ENCODE peak calls at places on chromosomes 5 and 9, in ten cellular contexts. M, O, S, B, I, R, W, Q, T and A are unnamed samples.
A peak's percentile ranks its signal among the peaks of the same experiment; 100 is the strongest.

GRCh38 chr5:177362871-177363507 is 5.3 kb downstream of the RGS14 start:
- DNase-seq in T (peak; percentile 73), O (no peak), W (no peak), M (no peak), Q (peak; percentile 80), I (peak; percentile 88), R (peak; percentile 55), S (peak; percentile 47), B (peak; percentile 79), A (no peak)

GRCh38 chr5:131109540-131110255 is 55.4 kb downstream of the HINT1 start:
- DNase-seq in S (peak; percentile 52), B (no peak), I (no peak), W (no peak), O (peak; percentile 33), Q (peak; percentile 11), T (peak; percentile 28), M (peak; percentile 14), R (peak; percentile 35), A (no peak)

GRCh38 chr5:52743970-52744369 is 43.7 kb upstream of the ITGA1 start:
- DNase-seq in S (peak; percentile 26), B (no peak), W (no peak), O (peak; percentile 66), Q (no peak), R (no peak), T (no peak), I (no peak), M (peak; percentile 73), A (no peak)

GRCh38 chr9:129702563-129702962 is 37.1 kb downstream of the PRRX2 start:
- DNase-seq in T (peak; percentile 31), I (peak; percentile 86), W (no peak), M (peak; percentile 63), S (no peak), B (peak; percentile 74), Q (peak; percentile 55), R (no peak), O (peak; percentile 88), A (peak; percentile 68)

GRCh38 chr9:89701221-89701798 is 96.5 kb downstream of the GADD45G start:
- DNase-seq in R (no peak), B (no peak), Q (no peak), O (no peak), M (no peak), I (no peak), S (peak; percentile 36), W (no peak), T (no peak), A (no peak)

GRCh38 chr5:125560476-125561225 is 814.2 kb upstream of the ZNF608 start:
- DNase-seq in S (no peak), O (peak; percentile 27), W (no peak), B (no peak), M (peak; percentile 86), Q (no peak), I (no peak), T (no peak), R (no peak), A (no peak)

GRCh38 chr9:125992557-125992956 is 245.4 kb downstream of the PBX3 start:
- DNase-seq in R (no peak), S (no peak), T (no peak), Q (no peak), B (peak; percentile 7), O (no peak), W (no peak), M (no peak), I (peak; percentile 31), A (no peak)

GRCh38 chr9:97632406-97632991 is 669 bp downstream of the TSTD2 start:
- DNase-seq in W (no peak), B (peak; percentile 77), S (no peak), O (peak; percentile 84), I (peak; percentile 84), Q (peak; percentile 53), T (no peak), M (peak; percentile 80), R (peak; percentile 79), A (no peak)

GRCh38 chr5:93579561-93580386 is 1.2 kb downstream of the NR2F1-AS1 start:
- DNase-seq in T (no peak), S (no peak), R (no peak), Q (peak; percentile 35), B (peak; percentile 57), M (no peak), O (peak; percentile 48), I (peak; percentile 79), W (no peak), A (no peak)

GRCh38 chr5:93580387-93581100 is 475 bp downstream of the NR2F1-AS1 start:
- DNase-seq in M (no peak), S (no peak), I (peak; percentile 77), T (no peak), R (no peak), O (peak; percentile 63), B (peak; percentile 51), Q (peak; percentile 13), W (no peak), A (no peak)

GRCh38 chr5:93577807-93578178 is 3.2 kb downstream of the NR2F1-AS1 start:
- DNase-seq in T (no peak), B (no peak), S (no peak), Q (no peak), W (no peak), R (no peak), I (no peak), M (no peak), O (no peak), A (no peak)

GRCh38 chr5:93578179-93578812 is 2.7 kb downstream of the NR2F1-AS1 start:
- DNase-seq in S (no peak), W (no peak), R (no peak), M (peak; percentile 65), B (no peak), I (no peak), Q (no peak), O (peak; percentile 74), T (no peak), A (no peak)

DNA sequence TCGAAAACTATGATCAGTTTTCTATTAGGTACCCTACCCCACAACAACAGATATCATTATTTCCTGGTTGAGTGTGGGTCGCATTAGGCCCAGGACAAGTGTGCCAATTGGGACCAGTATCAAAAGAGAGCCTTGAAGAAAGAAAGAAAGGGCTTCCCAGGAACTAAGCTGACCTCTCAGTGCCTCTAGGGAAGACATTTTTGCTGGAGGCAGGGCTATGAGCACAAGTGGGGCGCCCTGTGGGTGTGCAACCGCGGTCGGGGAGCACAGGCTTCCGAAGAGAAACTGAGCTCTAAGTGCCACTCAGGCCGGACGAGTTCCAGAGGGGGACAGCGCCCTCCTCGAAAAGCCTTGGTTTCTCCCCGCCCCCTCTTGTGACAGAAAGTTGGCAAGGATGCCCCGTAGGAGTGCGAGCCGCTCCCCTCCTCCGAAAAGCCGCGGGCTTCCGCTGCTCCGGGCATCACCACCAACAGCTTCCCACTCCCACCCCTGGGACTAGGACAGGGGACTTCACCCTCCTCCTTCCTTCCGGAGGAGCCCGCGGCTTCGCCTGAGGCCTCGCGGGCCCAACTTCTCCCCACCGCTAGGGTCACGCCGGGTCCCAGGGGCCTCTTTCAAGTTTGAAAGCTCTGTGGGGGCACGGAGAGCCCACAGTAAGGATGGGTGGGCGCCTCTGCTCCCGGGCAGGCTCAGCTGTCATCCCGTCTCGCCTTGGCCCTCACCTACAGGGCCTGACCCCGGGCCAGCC is 2.0 kb downstream of the NR2F1-AS1 start:
- DNase-seq in B (peak; percentile 62), T (no peak), O (peak; percentile 72), Q (peak; percentile 12), M (peak; percentile 64), I (peak; percentile 77), W (no peak), S (no peak), R (no peak), A (no peak)
- H3K27me3 ChIP-seq in B (peaks cover 81% of the 10 kb centered on the region), T (no peaks in the 10 kb centered on the region), O (no peaks in the 10 kb centered on the region), Q (no peaks in the 10 kb centered on the region), M (no peaks in the 10 kb centered on the region), I (no peaks in the 10 kb centered on the region), W (no peaks in the 10 kb centered on the region), S (peaks cover 62% of the 10 kb centered on the region), R (no peaks in the 10 kb centered on the region), A (no peaks in the 10 kb centered on the region)

GRCh38 chr9:36637491-36638270 is 65.0 kb downstream of the MELK start:
- DNase-seq in M (no peak), Q (no peak), S (no peak), T (no peak), B (no peak), O (no peak), R (no peak), W (no peak), I (no peak), A (no peak)
- H3K36me3 ChIP-seq in M (peaks cover 22% of the 10 kb centered on the region), Q (no peaks in the 10 kb centered on the region), S (no peaks in the 10 kb centered on the region), T (no peaks in the 10 kb centered on the region), B (no peaks in the 10 kb centered on the region), O (peaks cover 2% of the 10 kb centered on the region), R (peaks cover 96% of the 10 kb centered on the region), W (no peaks in the 10 kb centered on the region), I (no peaks in the 10 kb centered on the region), A (no peaks in the 10 kb centered on the region)

GRCh38 chr5:150186796-150187356 is 3.0 kb upstream of the SLC6A7 start:
- DNase-seq in O (no peak), T (no peak), M (no peak), S (no peak), R (no peak), W (no peak), I (no peak), B (no peak), Q (no peak), A (no peak)

GRCh38 chr5:150189728-150190502 is at the start of gene SLC6A7:
- DNase-seq in R (no peak), Q (no peak), I (no peak), S (no peak), T (no peak), W (no peak), B (no peak), O (no peak), M (no peak), A (no peak)

GRCh38 chr5:150186137-150186536 is 3.7 kb upstream of the SLC6A7 start:
- DNase-seq in O (no peak), B (no peak), T (no peak), R (no peak), Q (no peak), M (no peak), W (no peak), I (no peak), S (no peak), A (no peak)

GRCh38 chr5:150190503-150190973 is 676 bp downstream of the SLC6A7 start:
- DNase-seq in T (no peak), B (no peak), R (no peak), I (no peak), M (no peak), O (no peak), Q (no peak), S (no peak), W (no peak), A (no peak)

DNA sequence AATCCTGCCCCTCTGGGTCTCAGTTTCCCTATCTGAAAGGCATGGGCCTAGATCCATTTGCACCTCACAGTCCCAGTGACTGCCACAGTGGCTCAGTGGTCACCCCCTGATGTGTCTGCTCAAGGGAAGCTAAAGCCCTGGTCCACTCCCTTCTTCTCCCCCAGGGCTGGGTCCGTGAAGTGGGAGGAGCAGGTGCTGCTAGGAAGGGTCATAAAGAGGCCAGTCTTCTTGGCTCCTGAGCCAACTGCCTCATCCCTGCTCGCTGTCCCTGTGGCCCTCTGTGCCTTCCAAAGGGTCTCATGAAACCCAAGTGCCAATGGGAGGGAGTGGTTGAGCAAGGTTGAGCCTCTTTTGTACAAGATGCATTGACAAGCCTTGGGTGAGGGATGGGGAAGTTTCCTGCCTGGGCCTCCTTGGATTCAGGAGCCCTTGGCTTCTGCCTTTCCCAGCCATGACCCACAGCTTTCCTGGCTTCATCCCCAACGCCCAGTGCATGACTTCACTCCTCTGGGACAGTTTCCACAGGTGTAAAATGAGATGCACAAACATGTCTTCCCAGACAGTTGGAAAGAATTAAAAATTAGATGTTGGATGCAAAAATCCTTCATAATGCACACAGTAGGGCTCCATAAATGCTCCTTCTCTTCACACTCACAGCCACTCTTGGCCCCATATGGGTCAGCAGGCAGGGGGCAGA is 1.6 kb upstream of the SLC6A7 start:
- DNase-seq in W (no peak), Q (no peak), R (no peak), B (no peak), S (no peak), M (no peak), I (no peak), T (no peak), O (no peak), A (no peak)
- H3K27me3 ChIP-seq in W (no peaks in the 10 kb centered on the region), Q (peaks cover 25% of the 10 kb centered on the region), R (peaks cover 19% of the 10 kb centered on the region), B (peaks cover 37% of the 10 kb centered on the region), S (peaks cover 3% of the 10 kb centered on the region), M (peaks cover 59% of the 10 kb centered on the region), I (no peaks in the 10 kb centered on the region), T (no peaks in the 10 kb centered on the region), O (peaks cover 93% of the 10 kb centered on the region), A (peaks cover 24% of the 10 kb centered on the region)

DNA sequence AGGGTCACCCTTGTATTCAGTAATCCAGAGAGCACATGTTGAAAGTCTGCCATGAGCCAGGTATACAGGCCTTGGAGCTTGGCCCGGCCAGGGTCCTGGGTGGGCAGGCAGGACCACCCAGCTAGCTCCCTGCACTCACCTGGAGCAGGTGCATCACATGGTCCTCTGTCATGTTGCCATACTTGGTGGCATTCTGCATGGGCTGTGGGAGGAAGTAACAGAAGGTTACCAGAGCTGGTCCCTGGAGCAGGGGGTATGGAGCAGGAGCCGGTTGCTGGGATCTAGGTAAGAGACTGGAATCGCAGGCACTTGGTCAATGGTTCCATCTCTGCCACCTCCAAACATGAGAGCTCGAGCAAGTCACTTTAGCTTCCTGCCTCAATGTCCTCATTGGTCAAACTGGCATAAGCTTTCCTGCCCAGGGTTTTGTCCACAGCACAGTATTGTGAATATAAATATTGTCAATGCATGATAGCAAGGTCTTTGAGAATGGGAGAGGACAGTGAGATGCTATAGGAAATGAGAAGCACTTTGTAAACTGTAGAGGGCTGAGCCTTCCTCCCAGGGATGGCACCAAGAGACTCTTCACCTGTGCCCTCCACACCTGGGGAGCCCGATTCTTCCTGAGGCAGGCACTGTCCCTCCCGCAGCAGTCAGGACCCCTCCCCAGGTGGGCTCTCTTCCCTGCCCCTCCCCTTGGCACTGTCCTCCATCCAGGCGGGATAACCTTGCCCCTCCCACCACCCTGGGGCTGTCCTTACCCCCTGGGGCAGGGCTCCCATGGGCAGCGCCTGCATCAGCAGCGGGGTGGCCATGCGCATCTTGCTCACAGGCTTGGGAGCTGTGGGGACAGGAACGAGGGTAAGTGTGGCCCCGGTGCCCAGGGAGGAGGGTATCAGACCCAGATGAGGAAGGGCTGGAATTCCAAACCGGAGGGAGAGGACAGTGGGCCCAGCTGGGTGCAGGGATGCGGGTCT is 6.3 kb downstream of the CD74 start:
- DNase-seq in B (peak; percentile 41), Q (no peak), S (no peak), I (no peak), W (no peak), M (no peak), O (no peak), R (no peak), T (no peak), A (no peak)
- H3K36me3 ChIP-seq in B (peaks cover 83% of the 10 kb centered on the region), Q (no peaks in the 10 kb centered on the region), S (peaks cover 57% of the 10 kb centered on the region), I (no peaks in the 10 kb centered on the region), W (no peaks in the 10 kb centered on the region), M (no peaks in the 10 kb centered on the region), O (peaks cover 4% of the 10 kb centered on the region), R (peaks cover 18% of the 10 kb centered on the region), T (no peaks in the 10 kb centered on the region), A (peaks cover 20% of the 10 kb centered on the region)